ENCODE peak calls at places on chromosome 1, in ten cellular contexts. E is activated T-helper 1 cell treated with anti-CD3 and anti-CD28 coated beads, Interleukin-12 subunit alpha, Interleukin-12 subunit beta, Interleukin-2, Interleukin-4 antibody, amounts not matched to agents 30 ng/mL and 10 ng/mL and 1 ng/mL, durations not matched to agents 14 hours and 24 hours and 36 hours; N is amniotic stem cell; H is AG04450; Q is islet precursor cell; V is fibroblast of pulmonary artery; S is activated naive CD8-positive, alpha-beta T cell treated with anti-CD3 and anti-CD28 coated beads, Interleukin-2, amount 50 U/mL, for 24 hours; C is GM23248; B is right cardiac atrium; O is NCI-H1105. R is an unnamed sample.

GRCh38 chr1:169858467-169858866 is 35.2 kb downstream of the SCYL3 start:
- DNase-seq in E (no peak), N (no peak), H (no peak), Q (no peak), V (peak; percentile 15), S (no peak), C (peak; percentile 29), B (no peak), O (no peak), R (no peak)

GRCh38 chr1:119554188-119554587 is 47.2 kb downstream of the HSD3B1 start:
- DNase-seq in E (no peak), N (no peak), H (peak; percentile 59), Q (peak; percentile 94), V (peak; percentile 91), S (no peak), C (peak; percentile 46), B (peak; percentile 60), O (peak; percentile 91), R (peak; percentile 40)

GRCh38 chr1:89644119-89644814 is 11.3 kb downstream of the LRRC8C start:
- DNase-seq in E (no peak), N (no peak), H (no peak), Q (no peak), V (no peak), S (no peak), C (no peak), B (no peak), O (no peak), R (no peak)

GRCh38 chr1:149934326-149934725 is 2.4 kb downstream of the MTMR11 start:
- DNase-seq in E (no peak), N (no peak), H (no peak), Q (no peak), V (no peak), S (no peak), C (no peak), B (no peak), O (no peak), R (no peak)

GRCh38 chr1:29379438-29380073 is 143.2 kb downstream of the PTPRU start:
- DNase-seq in E (peak; percentile 3), N (no peak), H (no peak), Q (peak; percentile 65), V (peak; percentile 66), S (peak; percentile 4), C (peak; percentile 38), B (no peak), O (peak; percentile 59), R (peak; percentile 88)

GRCh38 chr1:145846191-145846590 is 761 bp downstream of the NUDT17 start:
- DNase-seq in E (peak; percentile 23), N (no peak), H (no peak), Q (peak; percentile 63), V (peak; percentile 43), S (peak; percentile 29), C (peak; percentile 73), B (no peak), O (no peak), R (peak; percentile 47)

GRCh38 chr1:190169311-190170067 is 308.2 kb downstream of the BRINP3 start:
- DNase-seq in E (no peak), N (no peak), H (peak; percentile 24), Q (no peak), V (peak; percentile 53), S (no peak), C (no peak), B (no peak), O (no peak), R (no peak)

GRCh38 chr1:57192256-57192655 is 226.4 kb upstream of the C8B start:
- DNase-seq in E (no peak), N (no peak), H (no peak), Q (no peak), V (no peak), S (no peak), C (no peak), B (no peak), O (no peak), R (no peak)

GRCh38 chr1:95118019-95118499 is 904 bp downstream of the TLCD4 start:
- DNase-seq in E (no peak), N (no peak), H (no peak), Q (no peak), V (no peak), S (no peak), C (peak; percentile 28), B (peak; percentile 69), O (no peak), R (no peak)